ENCODE peak calls at places on chromosomes 12 and 14, in ten cellular contexts. One of them, this sample, is unnamed.

GRCh38 chr12:39831587-39832315 is 212.1 kb upstream of the ABCD2 start:
- DNase-seq in GM10248: no peak
- DNase-seq in kidney tubule cell: peak
- DNase-seq in activated CD4-positive, alpha-beta T cell treated with anti-CD3 and anti-CD28 coated beads, Interleukin-2, amount 50 U/mL, for 1 hour: no peak
- DNase-seq in GM13976: no peak
- DNase-seq in M059J: peak
- DNase-seq in substantia nigra: no peak
- DNase-seq in NCI-H774: peak
- DNase-seq in posterior vena cava: no peak
- DNase-seq in GM04504: no peak
- DNase-seq in this sample: no peak

GRCh38 chr14:102727336-102728095 is 49.7 kb upstream of the TRAF3 start:
- DNase-seq in GM10248: no peak
- DNase-seq in kidney tubule cell: no peak
- DNase-seq in activated CD4-positive, alpha-beta T cell treated with anti-CD3 and anti-CD28 coated beads, Interleukin-2, amount 50 U/mL, for 1 hour: no peak
- DNase-seq in GM13976: no peak
- DNase-seq in M059J: no peak
- DNase-seq in substantia nigra: no peak
- DNase-seq in NCI-H774: no peak
- DNase-seq in posterior vena cava: no peak
- DNase-seq in GM04504: no peak
- DNase-seq in this sample: no peak

GRCh38 chr12:117440384-117440783 is 79.0 kb upstream of the NOS1 start:
- DNase-seq in GM10248: no peak
- DNase-seq in kidney tubule cell: no peak
- DNase-seq in activated CD4-positive, alpha-beta T cell treated with anti-CD3 and anti-CD28 coated beads, Interleukin-2, amount 50 U/mL, for 1 hour: no peak
- DNase-seq in GM13976: no peak
- DNase-seq in M059J: no peak
- DNase-seq in substantia nigra: no peak
- DNase-seq in NCI-H774: no peak
- DNase-seq in posterior vena cava: no peak
- DNase-seq in GM04504: no peak
- DNase-seq in this sample: no peak

GRCh38 chr14:89331398-89331797 is 85.6 kb downstream of the FOXN3 start:
- DNase-seq in GM10248: peak
- DNase-seq in kidney tubule cell: no peak
- DNase-seq in activated CD4-positive, alpha-beta T cell treated with anti-CD3 and anti-CD28 coated beads, Interleukin-2, amount 50 U/mL, for 1 hour: no peak
- DNase-seq in GM13976: peak
- DNase-seq in M059J: no peak
- DNase-seq in substantia nigra: no peak
- DNase-seq in NCI-H774: no peak
- DNase-seq in posterior vena cava: no peak
- DNase-seq in GM04504: no peak
- DNase-seq in this sample: no peak

GRCh38 chr12:108495054-108495453 is 20.0 kb upstream of the FICD start:
- DNase-seq in GM10248: peak
- DNase-seq in kidney tubule cell: peak
- DNase-seq in activated CD4-positive, alpha-beta T cell treated with anti-CD3 and anti-CD28 coated beads, Interleukin-2, amount 50 U/mL, for 1 hour: no peak
- DNase-seq in GM13976: peak
- DNase-seq in M059J: peak
- DNase-seq in substantia nigra: no peak
- DNase-seq in NCI-H774: no peak
- DNase-seq in posterior vena cava: no peak
- DNase-seq in GM04504: no peak
- DNase-seq in this sample: no peak

GRCh38 chr12:18749381-18749957 is 11.6 kb downstream of the CAPZA3 start:
- DNase-seq in GM10248: no peak
- DNase-seq in kidney tubule cell: no peak
- DNase-seq in activated CD4-positive, alpha-beta T cell treated with anti-CD3 and anti-CD28 coated beads, Interleukin-2, amount 50 U/mL, for 1 hour: no peak
- DNase-seq in GM13976: no peak
- DNase-seq in M059J: peak
- DNase-seq in substantia nigra: no peak
- DNase-seq in NCI-H774: no peak
- DNase-seq in posterior vena cava: no peak
- DNase-seq in GM04504: peak
- DNase-seq in this sample: no peak

GRCh38 chr14:65495196-65495595 is 82.7 kb downstream of the FUT8 start:
- DNase-seq in GM10248: no peak
- DNase-seq in kidney tubule cell: peak
- DNase-seq in activated CD4-positive, alpha-beta T cell treated with anti-CD3 and anti-CD28 coated beads, Interleukin-2, amount 50 U/mL, for 1 hour: no peak
- DNase-seq in GM13976: no peak
- DNase-seq in M059J: peak
- DNase-seq in substantia nigra: no peak
- DNase-seq in NCI-H774: no peak
- DNase-seq in posterior vena cava: no peak
- DNase-seq in GM04504: no peak
- DNase-seq in this sample: no peak

GRCh38 chr12:103677341-103677740 is 90.3 kb downstream of the STAB2 start:
- DNase-seq in GM10248: no peak
- DNase-seq in kidney tubule cell: peak
- DNase-seq in activated CD4-positive, alpha-beta T cell treated with anti-CD3 and anti-CD28 coated beads, Interleukin-2, amount 50 U/mL, for 1 hour: no peak
- DNase-seq in GM13976: no peak
- DNase-seq in M059J: no peak
- DNase-seq in substantia nigra: no peak
- DNase-seq in NCI-H774: peak
- DNase-seq in posterior vena cava: no peak
- DNase-seq in GM04504: no peak
- DNase-seq in this sample: no peak